ENCODE peak calls at places on chromosome 18, in five cellular contexts. One of them, this sample, is unnamed.

GRCh38 chr18:78082776-78083175 is 833.1 kb downstream of the GALR1 start:
- DNase-seq in A172: no peak
- DNase-seq in epithelial cell of esophagus: no peak
- DNase-seq in posterior cingulate gyrus: no peak
- DNase-seq in M059J: no peak
- DNase-seq in this sample: no peak

GRCh38 chr18:29644276-29644675 is 1398.3 kb downstream of the DSC3 start:
- DNase-seq in A172: peak; percentile 80
- DNase-seq in epithelial cell of esophagus: peak; percentile 61
- DNase-seq in posterior cingulate gyrus: no peak
- DNase-seq in M059J: peak; percentile 88
- DNase-seq in this sample: no peak

GRCh38 chr18:55186588-55186987 is 227.3 kb upstream of the CCDC68 start:
- DNase-seq in A172: no peak
- DNase-seq in epithelial cell of esophagus: no peak
- DNase-seq in posterior cingulate gyrus: no peak
- DNase-seq in M059J: peak; percentile 44
- DNase-seq in this sample: no peak

GRCh38 chr18:22283397-22283796 is 114.0 kb downstream of the GATA6 start:
- DNase-seq in A172: peak; percentile 41
- DNase-seq in epithelial cell of esophagus: peak; percentile 41
- DNase-seq in posterior cingulate gyrus: no peak
- DNase-seq in M059J: peak; percentile 72
- DNase-seq in this sample: no peak

GRCh38 chr18:56807883-56808282 is 156.7 kb downstream of the WDR7 start:
- DNase-seq in A172: no peak
- DNase-seq in epithelial cell of esophagus: no peak
- DNase-seq in posterior cingulate gyrus: no peak
- DNase-seq in M059J: no peak
- DNase-seq in this sample: no peak

GRCh38 chr18:77765468-77765867 is 515.8 kb downstream of the GALR1 start:
- DNase-seq in A172: peak; percentile 1
- DNase-seq in epithelial cell of esophagus: peak; percentile 24
- DNase-seq in posterior cingulate gyrus: peak; percentile 61
- DNase-seq in M059J: peak; percentile 3
- DNase-seq in this sample: no peak

GRCh38 chr18:37568671-37569070 is 3.1 kb upstream of the CELF4 start:
- DNase-seq in A172: no peak
- DNase-seq in epithelial cell of esophagus: no peak
- DNase-seq in posterior cingulate gyrus: no peak
- DNase-seq in M059J: no peak
- DNase-seq in this sample: no peak

GRCh38 chr18:5890606-5891360 is 4.5 kb downstream of the TMEM200C start:
- DNase-seq in A172: no peak
- DNase-seq in epithelial cell of esophagus: peak; percentile 10
- DNase-seq in posterior cingulate gyrus: no peak
- DNase-seq in M059J: no peak
- DNase-seq in this sample: no peak

GRCh38 chr18:69995774-69996173 is 48.1 kb upstream of the CD226 start:
- DNase-seq in A172: no peak
- DNase-seq in epithelial cell of esophagus: no peak
- DNase-seq in posterior cingulate gyrus: no peak
- DNase-seq in M059J: no peak
- DNase-seq in this sample: no peak

GRCh38 chr18:64929026-64929425 is 780.1 kb upstream of the LINC00305 start:
- DNase-seq in A172: peak; percentile 21
- DNase-seq in epithelial cell of esophagus: peak; percentile 21
- DNase-seq in posterior cingulate gyrus: no peak
- DNase-seq in M059J: no peak
- DNase-seq in this sample: no peak

GRCh38 chr18:50836521-50836957 is 16.7 kb upstream of the MRO start:
- DNase-seq in A172: peak; percentile 72
- DNase-seq in epithelial cell of esophagus: peak; percentile 76
- DNase-seq in posterior cingulate gyrus: no peak
- DNase-seq in M059J: peak; percentile 92
- DNase-seq in this sample: no peak

GRCh38 chr18:3305354-3305762 is 43.4 kb downstream of the MYL12B start:
- DNase-seq in A172: peak; percentile 87
- DNase-seq in epithelial cell of esophagus: peak; percentile 99
- DNase-seq in posterior cingulate gyrus: no peak
- DNase-seq in M059J: peak; percentile 95
- DNase-seq in this sample: no peak

GRCh38 chr18:55343396-55344073 is 244.5 kb downstream of the TCF4 start:
- DNase-seq in A172: no peak
- DNase-seq in epithelial cell of esophagus: peak; percentile 24
- DNase-seq in posterior cingulate gyrus: no peak
- DNase-seq in M059J: peak; percentile 38
- DNase-seq in this sample: no peak

GRCh38 chr18:10312316-10313015 is 142.0 kb upstream of the APCDD1 start:
- DNase-seq in A172: no peak
- DNase-seq in epithelial cell of esophagus: no peak
- DNase-seq in posterior cingulate gyrus: no peak
- DNase-seq in M059J: peak; percentile 50
- DNase-seq in this sample: no peak

GRCh38 chr18:77133920-77134496 is 1.4 kb upstream of the MBP start:
- DNase-seq in A172: no peak
- DNase-seq in epithelial cell of esophagus: no peak
- DNase-seq in posterior cingulate gyrus: peak; percentile 48
- DNase-seq in M059J: no peak
- DNase-seq in this sample: no peak

GRCh38 chr18:11955299-11956029 is 25.8 kb upstream of the IMPA2 start:
- DNase-seq in A172: peak; percentile 71
- DNase-seq in epithelial cell of esophagus: peak; percentile 73
- DNase-seq in posterior cingulate gyrus: peak; percentile 14
- DNase-seq in M059J: peak; percentile 83
- DNase-seq in this sample: no peak

GRCh38 chr18:58087928-58088722 is 44.1 kb downstream of the NEDD4L start:
- DNase-seq in A172: peak; percentile 12
- DNase-seq in epithelial cell of esophagus: peak; percentile 98
- DNase-seq in posterior cingulate gyrus: no peak
- DNase-seq in M059J: peak; percentile 83
- DNase-seq in this sample: no peak

GRCh38 chr18:77263471-77263774 is 13.8 kb downstream of the GALR1 start:
- DNase-seq in A172: no peak
- DNase-seq in epithelial cell of esophagus: no peak
- DNase-seq in posterior cingulate gyrus: no peak
- DNase-seq in M059J: no peak
- DNase-seq in this sample: no peak

GRCh38 chr18:7729858-7730257 is 162.7 kb downstream of the PTPRM start:
- DNase-seq in A172: no peak
- DNase-seq in epithelial cell of esophagus: no peak
- DNase-seq in posterior cingulate gyrus: no peak
- DNase-seq in M059J: no peak
- DNase-seq in this sample: no peak

GRCh38 chr18:34729740-34730338 is 19.7 kb downstream of the DTNA start:
- DNase-seq in A172: no peak
- DNase-seq in epithelial cell of esophagus: no peak
- DNase-seq in posterior cingulate gyrus: peak; percentile 22
- DNase-seq in M059J: no peak
- DNase-seq in this sample: no peak

GRCh38 chr18:3623769-3624545 is 174.0 kb downstream of the TGIF1 start:
- DNase-seq in A172: peak; percentile 100
- DNase-seq in epithelial cell of esophagus: peak; percentile 96
- DNase-seq in posterior cingulate gyrus: peak; percentile 45
- DNase-seq in M059J: peak; percentile 99
- DNase-seq in this sample: no peak

GRCh38 chr18:12598181-12598921 is 59.6 kb downstream of the SPIRE1 start:
- DNase-seq in A172: peak; percentile 49
- DNase-seq in epithelial cell of esophagus: peak; percentile 14
- DNase-seq in posterior cingulate gyrus: no peak
- DNase-seq in M059J: peak; percentile 54
- DNase-seq in this sample: no peak

GRCh38 chr18:23210526-23210925 is 75.2 kb downstream of the CABLES1 start:
- DNase-seq in A172: no peak
- DNase-seq in epithelial cell of esophagus: peak; percentile 82
- DNase-seq in posterior cingulate gyrus: no peak
- DNase-seq in M059J: no peak
- DNase-seq in this sample: no peak

GRCh38 chr18:8785855-8786765 is 80.8 kb downstream of the MTCL1 start:
- DNase-seq in A172: no peak
- DNase-seq in epithelial cell of esophagus: no peak
- DNase-seq in posterior cingulate gyrus: no peak
- DNase-seq in M059J: no peak
- DNase-seq in this sample: no peak

This sample was measured in GM18507.